ENCODE peak calls at places on chromosomes 16 and 17, in four cellular contexts. S is GM03348, C is skeletal muscle cell, J is lower leg skin. L is an unnamed sample.

GRCh38 chr17:31197991-31198390 is 99.0 kb downstream of the OMG start:
- DNase-seq in S (no peak), C (no peak), J (no peak), L (no peak)

GRCh38 chr17:28968269-28968913 is 17.1 kb upstream of the PHF12 start:
- DNase-seq in S (no peak), C (no peak), J (no peak), L (no peak)

GRCh38 chr16:50302472-50303005 is 36.2 kb downstream of the ADCY7 start:
- DNase-seq in S (no peak), C (no peak), J (no peak), L (peak; percentile 40)

GRCh38 chr17:6070280-6070894 is at the start of gene WSCD1:
- DNase-seq in S (peak; percentile 61), C (no peak), J (no peak), L (no peak)

GRCh38 chr17:31593806-31594205 is 202.3 kb downstream of the RAB11FIP4 start:
- DNase-seq in S (peak; percentile 93), C (peak; percentile 51), J (no peak), L (no peak)

GRCh38 chr16:10931133-10931532 is 11.1 kb downstream of the DEXI start:
- DNase-seq in S (no peak), C (no peak), J (no peak), L (no peak)

GRCh38 chr17:43983515-43984411 is 20.7 kb upstream of the NAGS start:
- DNase-seq in S (peak; percentile 42), C (no peak), J (no peak), L (no peak)

GRCh38 chr16:52741386-52741785 is 194.4 kb upstream of the TOX3 start:
- DNase-seq in S (no peak), C (no peak), J (no peak), L (no peak)

GRCh38 chr16:85484337-85485295 is 128.5 kb upstream of the GSE1 start:
- DNase-seq in S (no peak), C (no peak), J (no peak), L (no peak)

GRCh38 chr17:58092797-58093385 is 9.7 kb downstream of the DYNLL2 start:
- DNase-seq in S (no peak), C (no peak), J (no peak), L (no peak)

GRCh38 chr16:10752843-10753523 is 9.3 kb downstream of the NUBP1 start:
- DNase-seq in S (no peak), C (no peak), J (peak; percentile 52), L (no peak)

GRCh38 chr17:8253801-8254200 is 4.7 kb downstream of the PFAS start:
- DNase-seq in S (no peak), C (no peak), J (no peak), L (no peak)

GRCh38 chr17:76369804-76370203 is 14.6 kb upstream of the SPHK1 start:
- DNase-seq in S (no peak), C (no peak), J (no peak), L (no peak)

GRCh38 chr17:64063766-64064224 is 43.4 kb upstream of the ICAM2 start:
- DNase-seq in S (peak; percentile 29), C (no peak), J (no peak), L (no peak)

GRCh38 chr17:30570596-30571265 is 93.5 kb downstream of the GOSR1 start:
- DNase-seq in S (no peak), C (no peak), J (no peak), L (no peak)

GRCh38 chr17:1649116-1649843 is 386 bp downstream of the RILP start:
- DNase-seq in S (peak; percentile 95), C (peak; percentile 64), J (peak; percentile 78), L (peak; percentile 88)

L was measured in breast epithelium.